ENCODE peak calls at places on chromosomes 13 and 19, in nine cellular contexts. I, V, U, F, H, O, A, E and J are unnamed samples.

GRCh38 chr13:37109080-37109678 is 3.7 kb upstream of the CSNK1A1L start:
- DNase-seq in F (no peak), E (peak; percentile 0), I (peak; percentile 51), U (peak; percentile 23), O (no peak), H (peak; percentile 14), A (peak; percentile 11), V (no peak), J (no peak)

GRCh38 chr19:34291235-34291634 is 36.9 kb downstream of the GARRE1 start:
- DNase-seq in V (no peak), E (no peak), H (no peak), U (no peak), O (no peak), A (no peak), F (no peak), I (no peak), J (no peak)

GRCh38 chr13:63463782-63464610 is 2048.3 kb upstream of the PCDH20 start:
- DNase-seq in H (no peak), V (no peak), U (no peak), O (no peak), A (peak; percentile 35), F (no peak), I (no peak), E (no peak), J (no peak)

GRCh38 chr13:81927347-81927746 is 1586.4 kb upstream of the SPRY2 start:
- DNase-seq in O (no peak), U (peak; percentile 0), F (no peak), H (no peak), E (no peak), V (no peak), I (peak; percentile 35), A (no peak), J (no peak)

GRCh38 chr13:51451467-51452390 is 1.1 kb downstream of the INTS6 start:
- DNase-seq in O (peak; percentile 11), A (peak; percentile 94), V (peak; percentile 58), U (peak; percentile 42), I (peak; percentile 84), H (no peak), E (peak; percentile 78), F (peak; percentile 89), J (peak; percentile 82)

GRCh38 chr19:39430675-39431593 is 4.8 kb downstream of the RPS16 start:
- DNase-seq in V (no peak), E (no peak), F (peak; percentile 53), U (peak; percentile 99), A (peak; percentile 86), I (no peak), O (no peak), H (no peak), J (no peak)

GRCh38 chr13:87259479-87260083 is 411.6 kb upstream of the SLITRK5 start:
- DNase-seq in I (peak; percentile 24), E (no peak), V (no peak), H (no peak), U (peak; percentile 30), A (no peak), O (no peak), F (no peak), J (no peak)

GRCh38 chr13:31946091-31946770 is 85.3 kb upstream of the FRY start:
- DNase-seq in A (no peak), O (no peak), U (no peak), H (no peak), V (no peak), I (no peak), F (no peak), E (no peak), J (no peak)

GRCh38 chr19:5799247-5800241 is 5.3 kb upstream of the NRTN start:
- DNase-seq in U (no peak), V (no peak), O (no peak), A (no peak), H (no peak), E (no peak), I (no peak), F (no peak), J (peak; percentile 79)

GRCh38 chr19:30416375-30416774 is 44.2 kb downstream of the ZNF536 start:
- DNase-seq in V (no peak), O (no peak), E (no peak), H (no peak), F (no peak), I (no peak), U (no peak), A (no peak), J (no peak)